ENCODE peak calls at places on chromosomes 13 and 19, in nine cellular contexts. F is foreskin fibroblast, C is endothelial cell of umbilical vein, M is lung, X is glutamatergic neuron, H is BJ, W is nephron progenitor cell, I is AG09309, B is lower leg skin. K is an unnamed sample.
A peak's percentile ranks its signal among the peaks of the same experiment; 100 is the strongest.

GRCh38 chr19:40398417-40399056 is 8.6 kb upstream of the HIPK4 start:
- DNase-seq in M (peak; percentile 81), F (no peak), B (peak; percentile 80), H (no peak), I (no peak), X (peak; percentile 46), W (peak; percentile 56), C (peak; percentile 25), K (no peak)

GRCh38 chr19:38204096-38204495 is 19.9 kb downstream of the DPF1 start:
- DNase-seq in M (no peak), C (no peak), B (no peak), H (no peak), X (no peak), F (no peak), W (no peak), I (no peak), K (no peak)

GRCh38 chr19:37551123-37551993 is 43.2 kb downstream of the ZNF571 start:
- DNase-seq in F (peak; percentile 74), M (no peak), H (peak; percentile 3), B (no peak), C (peak; percentile 57), I (no peak), W (no peak), X (peak; percentile 51), K (no peak)

GRCh38 chr19:42421101-42421500 is 6.1 kb downstream of the LIPE start:
- DNase-seq in F (no peak), B (no peak), C (no peak), M (no peak), X (no peak), I (no peak), W (no peak), H (no peak), K (no peak)

GRCh38 chr13:44816701-44817684 is 172.3 kb downstream of the NUFIP1 start:
- DNase-seq in I (no peak), X (no peak), M (no peak), H (no peak), B (no peak), F (peak; percentile 21), W (no peak), C (peak; percentile 19), K (no peak)

GRCh38 chr13:26502826-26503225 is 54.7 kb upstream of the WASF3 start:
- DNase-seq in X (no peak), F (peak; percentile 43), W (no peak), C (peak; percentile 58), I (peak; percentile 70), H (no peak), M (no peak), B (peak; percentile 62), K (no peak)

GRCh38 chr13:45325806-45326205 is 15.2 kb downstream of the TPT1 start:
- DNase-seq in I (peak; percentile 71), C (peak; percentile 86), W (no peak), B (no peak), H (peak; percentile 68), F (peak; percentile 91), X (peak; percentile 27), M (no peak), K (no peak)

GRCh38 chr13:26678796-26679195 is 81.8 kb downstream of the GPR12 start:
- DNase-seq in B (no peak), F (no peak), X (no peak), W (no peak), M (no peak), I (no peak), C (no peak), H (no peak), K (no peak)

GRCh38 chr13:70255406-70255991 is 147.2 kb upstream of the KLHL1 start:
- DNase-seq in I (no peak), B (no peak), C (no peak), F (no peak), X (no peak), W (no peak), M (no peak), H (no peak), K (no peak)

GRCh38 chr13:111158136-111158805 is 43.2 kb downstream of the ARHGEF7 start:
- DNase-seq in I (no peak), W (no peak), H (no peak), C (no peak), X (no peak), B (no peak), F (no peak), M (no peak), K (no peak)

GRCh38 chr19:45906221-45906620 is 3.8 kb upstream of the MYPOP start:
- DNase-seq in F (peak; percentile 54), B (no peak), M (no peak), I (no peak), H (no peak), C (no peak), X (no peak), W (no peak), K (no peak)

GRCh38 chr13:22874839-22875238 is 305.9 kb upstream of the SGCG start:
- DNase-seq in X (no peak), M (no peak), I (no peak), F (no peak), H (no peak), C (no peak), B (no peak), W (no peak), K (no peak)

GRCh38 chr19:14871619-14872230 is 14.2 kb downstream of the OR7A17 start:
- DNase-seq in W (no peak), C (peak; percentile 13), B (no peak), X (no peak), F (peak; percentile 3), I (no peak), M (no peak), H (no peak), K (no peak)

GRCh38 chr19:47022140-47022536 is 2.5 kb downstream of the NPAS1 start:
- DNase-seq in W (no peak), C (no peak), X (no peak), B (no peak), H (no peak), M (no peak), F (no peak), I (no peak), K (no peak)

DNA sequence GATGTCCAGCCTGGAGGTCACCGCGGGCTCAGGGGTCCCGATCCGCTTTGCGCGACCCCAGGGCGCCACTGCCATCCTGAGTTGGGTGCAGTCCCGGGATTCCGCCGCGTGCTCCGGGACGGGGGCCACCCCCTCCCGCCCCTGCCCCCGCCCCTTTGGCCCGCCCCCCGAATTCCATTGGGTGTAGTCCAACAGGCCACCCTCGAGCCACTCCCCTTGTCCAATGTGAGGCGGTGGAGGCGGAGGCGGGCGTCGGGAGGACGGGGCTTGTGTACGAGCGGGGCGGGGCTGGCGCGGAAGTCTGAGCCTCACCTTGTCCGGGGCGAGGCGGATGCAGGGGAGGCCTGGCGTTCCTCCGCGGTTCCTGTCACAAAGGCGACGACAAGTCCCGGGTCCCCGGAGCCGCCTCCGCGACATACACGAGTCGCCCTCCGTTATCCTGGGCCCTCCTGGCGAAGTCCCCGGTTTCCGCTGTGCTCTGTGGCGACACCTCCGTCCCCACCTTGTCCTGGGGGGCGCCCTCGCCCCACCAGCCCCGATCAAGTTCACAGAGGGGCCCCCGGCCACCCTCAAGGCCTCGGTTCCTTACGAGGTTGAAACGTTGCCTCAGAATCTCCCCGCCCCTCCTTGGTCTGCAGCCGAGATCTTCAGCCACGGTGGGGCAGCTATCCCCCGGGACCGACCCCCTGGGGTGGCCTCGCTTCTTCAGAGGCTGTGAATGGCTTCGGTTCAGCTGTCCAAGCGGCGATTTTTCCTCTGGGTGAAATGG is 1.2 kb downstream of the LDLR start:
- DNase-seq in M (peak; percentile 98), H (peak; percentile 68), B (peak; percentile 98), W (peak; percentile 96), C (peak; percentile 91), F (peak; percentile 95), I (peak; percentile 69), X (peak; percentile 97), K (peak; percentile 97)
- TF ChIP-seq CTCF in M (no peak), H (peak; percentile 14), B (no peak), W (no peak), C (no peak), F (no peak), I (no peak), X (no peak), K (no peak)

GRCh38 chr19:52590728-52591127 is 20.6 kb downstream of the ZNF701 start:
- DNase-seq in H (no peak), I (no peak), B (no peak), F (no peak), W (no peak), X (no peak), C (no peak), M (no peak), K (no peak)

GRCh38 chr19:52592301-52592700 is 22.2 kb downstream of the ZNF701 start:
- DNase-seq in M (no peak), I (no peak), H (no peak), W (no peak), X (no peak), C (no peak), B (no peak), F (no peak), K (no peak)
- TF ChIP-seq CTCF in M (no peak), I (no peak), H (no peak), W (no peak), X (no peak), C (no peak), B (no peak), F (no peak), K (no peak)

GRCh38 chr19:48713864-48714755 is 5.4 kb downstream of the MAMSTR start:
- DNase-seq in W (peak; percentile 99), M (peak; percentile 98), I (peak; percentile 96), F (peak; percentile 100), H (peak; percentile 98), C (peak; percentile 100), B (peak; percentile 98), X (peak; percentile 99), K (peak; percentile 100)
- TF ChIP-seq CTCF in W (no peak), M (no peak), I (no peak), F (no peak), H (no peak), C (no peak), B (no peak), X (no peak), K (no peak)

GRCh38 chr13:98293103-98293502 is 116.0 kb upstream of the RNF113B start:
- DNase-seq in W (no peak), B (no peak), F (no peak), M (peak; percentile 46), H (no peak), C (no peak), I (no peak), X (no peak), K (no peak)
- TF ChIP-seq CTCF in W (no peak), B (no peak), F (no peak), M (no peak), H (no peak), C (no peak), I (no peak), X (no peak), K (no peak)

GRCh38 chr19:5826531-5827341 is 12.8 kb downstream of the FUT6 start:
- DNase-seq in X (peak; percentile 73), W (peak; percentile 89), C (no peak), I (no peak), F (peak; percentile 12), B (no peak), M (peak; percentile 76), H (no peak), K (no peak)
- TF ChIP-seq CTCF in X (no peak), W (peak; percentile 33), C (no peak), I (no peak), F (no peak), B (peak; percentile 26), M (no peak), H (peak; percentile 20), K (no peak)

K was measured in osteocyte.